ENCODE peak calls at places on chromosomes 11 and 22, in seven cellular contexts. One of them, this sample, is unnamed.

GRCh38 chr11:128135451-128135850 is 451.9 kb downstream of the ETS1 start:
- DNase-seq in caudate nucleus: no peak
- DNase-seq in nephron progenitor cell: no peak
- DNase-seq in stimulated activated CD4-positive, alpha-beta T cell treated with anti-CD3 and anti-CD28 coated beads, Interleukin-12 subunit alpha, Interleukin-12 subunit beta, amount 100 ng/mL, for 4 hours: no peak
- DNase-seq in hypothalamus: no peak
- DNase-seq in T-cell: no peak
- DNase-seq in ureter: no peak
- DNase-seq in this sample: no peak

GRCh38 chr11:85595285-85595884 is 31.8 kb downstream of the DLG2 start:
- DNase-seq in caudate nucleus: no peak
- DNase-seq in nephron progenitor cell: no peak
- DNase-seq in stimulated activated CD4-positive, alpha-beta T cell treated with anti-CD3 and anti-CD28 coated beads, Interleukin-12 subunit alpha, Interleukin-12 subunit beta, amount 100 ng/mL, for 4 hours: no peak
- DNase-seq in hypothalamus: no peak
- DNase-seq in T-cell: no peak
- DNase-seq in ureter: no peak
- DNase-seq in this sample: no peak

GRCh38 chr11:116702772-116703360 is 69.9 kb downstream of the BUD13 start:
- DNase-seq in caudate nucleus: no peak
- DNase-seq in nephron progenitor cell: no peak
- DNase-seq in stimulated activated CD4-positive, alpha-beta T cell treated with anti-CD3 and anti-CD28 coated beads, Interleukin-12 subunit alpha, Interleukin-12 subunit beta, amount 100 ng/mL, for 4 hours: no peak
- DNase-seq in hypothalamus: no peak
- DNase-seq in T-cell: no peak
- DNase-seq in ureter: no peak
- DNase-seq in this sample: peak

GRCh38 chr11:77819411-77819920 is 1.1 kb downstream of the RSF1 start:
- DNase-seq in caudate nucleus: peak
- DNase-seq in nephron progenitor cell: peak
- DNase-seq in stimulated activated CD4-positive, alpha-beta T cell treated with anti-CD3 and anti-CD28 coated beads, Interleukin-12 subunit alpha, Interleukin-12 subunit beta, amount 100 ng/mL, for 4 hours: peak
- DNase-seq in hypothalamus: peak
- DNase-seq in T-cell: peak
- DNase-seq in ureter: peak
- DNase-seq in this sample: peak

GRCh38 chr22:35739076-35739475 is 21.4 kb downstream of the APOL5 start:
- DNase-seq in caudate nucleus: no peak
- DNase-seq in nephron progenitor cell: no peak
- DNase-seq in stimulated activated CD4-positive, alpha-beta T cell treated with anti-CD3 and anti-CD28 coated beads, Interleukin-12 subunit alpha, Interleukin-12 subunit beta, amount 100 ng/mL, for 4 hours: no peak
- DNase-seq in hypothalamus: no peak
- DNase-seq in T-cell: no peak
- DNase-seq in ureter: no peak
- DNase-seq in this sample: no peak

GRCh38 chr11:31812392-31813241 is 1.5 kb upstream of the PAX6 start:
- DNase-seq in caudate nucleus: no peak
- DNase-seq in nephron progenitor cell: peak
- DNase-seq in stimulated activated CD4-positive, alpha-beta T cell treated with anti-CD3 and anti-CD28 coated beads, Interleukin-12 subunit alpha, Interleukin-12 subunit beta, amount 100 ng/mL, for 4 hours: no peak
- DNase-seq in hypothalamus: no peak
- DNase-seq in T-cell: no peak
- DNase-seq in ureter: no peak
- DNase-seq in this sample: peak

GRCh38 chr11:9263840-9264380 is 1.2 kb downstream of the DENND5A start:
- DNase-seq in caudate nucleus: no peak
- DNase-seq in nephron progenitor cell: no peak
- DNase-seq in stimulated activated CD4-positive, alpha-beta T cell treated with anti-CD3 and anti-CD28 coated beads, Interleukin-12 subunit alpha, Interleukin-12 subunit beta, amount 100 ng/mL, for 4 hours: peak
- DNase-seq in hypothalamus: no peak
- DNase-seq in T-cell: no peak
- DNase-seq in ureter: no peak
- DNase-seq in this sample: peak

GRCh38 chr11:70490208-70490607 is 91.9 kb downstream of the CTTN start:
- DNase-seq in caudate nucleus: no peak
- DNase-seq in nephron progenitor cell: no peak
- DNase-seq in stimulated activated CD4-positive, alpha-beta T cell treated with anti-CD3 and anti-CD28 coated beads, Interleukin-12 subunit alpha, Interleukin-12 subunit beta, amount 100 ng/mL, for 4 hours: no peak
- DNase-seq in hypothalamus: no peak
- DNase-seq in T-cell: no peak
- DNase-seq in ureter: no peak
- DNase-seq in this sample: no peak

GRCh38 chr11:46381836-46382643 is 571 bp downstream of the MDK start:
- DNase-seq in caudate nucleus: no peak
- DNase-seq in nephron progenitor cell: peak
- DNase-seq in stimulated activated CD4-positive, alpha-beta T cell treated with anti-CD3 and anti-CD28 coated beads, Interleukin-12 subunit alpha, Interleukin-12 subunit beta, amount 100 ng/mL, for 4 hours: no peak
- DNase-seq in hypothalamus: no peak
- DNase-seq in T-cell: no peak
- DNase-seq in ureter: no peak
- DNase-seq in this sample: peak

GRCh38 chr11:111923351-111923788 is 4.7 kb downstream of the C11orf52 start:
- DNase-seq in caudate nucleus: no peak
- DNase-seq in nephron progenitor cell: no peak
- DNase-seq in stimulated activated CD4-positive, alpha-beta T cell treated with anti-CD3 and anti-CD28 coated beads, Interleukin-12 subunit alpha, Interleukin-12 subunit beta, amount 100 ng/mL, for 4 hours: no peak
- DNase-seq in hypothalamus: no peak
- DNase-seq in T-cell: no peak
- DNase-seq in ureter: no peak
- DNase-seq in this sample: no peak

GRCh38 chr11:113906038-113906437 is 1.4 kb downstream of the HTR3B start:
- DNase-seq in caudate nucleus: no peak
- DNase-seq in nephron progenitor cell: peak
- DNase-seq in stimulated activated CD4-positive, alpha-beta T cell treated with anti-CD3 and anti-CD28 coated beads, Interleukin-12 subunit alpha, Interleukin-12 subunit beta, amount 100 ng/mL, for 4 hours: no peak
- DNase-seq in hypothalamus: no peak
- DNase-seq in T-cell: no peak
- DNase-seq in ureter: no peak
- DNase-seq in this sample: no peak

GRCh38 chr11:15150507-15150906 is 35.8 kb downstream of the INSC start:
- DNase-seq in caudate nucleus: no peak
- DNase-seq in nephron progenitor cell: no peak
- DNase-seq in stimulated activated CD4-positive, alpha-beta T cell treated with anti-CD3 and anti-CD28 coated beads, Interleukin-12 subunit alpha, Interleukin-12 subunit beta, amount 100 ng/mL, for 4 hours: no peak
- DNase-seq in hypothalamus: no peak
- DNase-seq in T-cell: no peak
- DNase-seq in ureter: no peak
- DNase-seq in this sample: no peak

GRCh38 chr22:25930083-25930482 is 188.1 kb downstream of the MYO18B start:
- DNase-seq in caudate nucleus: no peak
- DNase-seq in nephron progenitor cell: no peak
- DNase-seq in stimulated activated CD4-positive, alpha-beta T cell treated with anti-CD3 and anti-CD28 coated beads, Interleukin-12 subunit alpha, Interleukin-12 subunit beta, amount 100 ng/mL, for 4 hours: no peak
- DNase-seq in hypothalamus: no peak
- DNase-seq in T-cell: no peak
- DNase-seq in ureter: no peak
- DNase-seq in this sample: no peak